ENCODE peak calls at places on chromosomes 16 and 17, in six cellular contexts. One of them, this sample, is unnamed. For H3K4me1, the result is how much of the 10 kb centered on the place peaks cover.

GRCh38 chr16:29320274-29320999 is 86.1 kb downstream of the NPIPB11 start:
- DNase-seq in breast epithelium: no peak
- DNase-seq in A549: no peak
- DNase-seq in ovary: no peak
- DNase-seq in esophagus squamous epithelium: no peak
- DNase-seq in transverse colon: no peak
- DNase-seq in this sample: no peak

GRCh38 chr16:74892574-74893461 is 92.1 kb downstream of the WDR59 start:
- DNase-seq in breast epithelium: no peak
- DNase-seq in A549: no peak
- DNase-seq in ovary: no peak
- DNase-seq in esophagus squamous epithelium: no peak
- DNase-seq in transverse colon: no peak
- DNase-seq in this sample: no peak

GRCh38 chr16:67148221-67148620 is 2.6 kb downstream of the B3GNT9 start:
- DNase-seq in breast epithelium: peak
- DNase-seq in A549: no peak
- DNase-seq in ovary: no peak
- DNase-seq in esophagus squamous epithelium: no peak
- DNase-seq in transverse colon: no peak
- DNase-seq in this sample: no peak

GRCh38 chr16:48101069-48101674 is 54.6 kb downstream of the ABCC12 start:
- DNase-seq in breast epithelium: no peak
- DNase-seq in A549: no peak
- DNase-seq in ovary: no peak
- DNase-seq in esophagus squamous epithelium: no peak
- DNase-seq in transverse colon: no peak
- DNase-seq in this sample: no peak

GRCh38 chr17:81334419-81334896 is 39.4 kb upstream of the SLC38A10 start:
- DNase-seq in breast epithelium: no peak
- DNase-seq in A549: no peak
- DNase-seq in ovary: no peak
- DNase-seq in esophagus squamous epithelium: no peak
- DNase-seq in transverse colon: no peak
- DNase-seq in this sample: peak

GRCh38 chr16:9357829-9358228 is 266.4 kb downstream of the HAPSTR1 start:
- DNase-seq in breast epithelium: no peak
- DNase-seq in A549: no peak
- DNase-seq in ovary: no peak
- DNase-seq in esophagus squamous epithelium: no peak
- DNase-seq in transverse colon: no peak
- DNase-seq in this sample: no peak

GRCh38 chr17:63434951-63435571 is 11.0 kb downstream of the CYB561 start:
- DNase-seq in breast epithelium: peak
- DNase-seq in A549: peak
- DNase-seq in ovary: no peak
- DNase-seq in esophagus squamous epithelium: no peak
- DNase-seq in transverse colon: peak
- DNase-seq in this sample: no peak

GRCh38 chr17:73566905-73567782 is 77.1 kb downstream of the SDK2 start:
- DNase-seq in breast epithelium: no peak
- DNase-seq in A549: no peak
- DNase-seq in ovary: no peak
- DNase-seq in esophagus squamous epithelium: no peak
- DNase-seq in transverse colon: no peak
- DNase-seq in this sample: no peak

GRCh38 chr16:19595043-19595767 is 39.7 kb downstream of the VPS35L start:
- DNase-seq in breast epithelium: no peak
- DNase-seq in A549: peak
- DNase-seq in ovary: peak
- DNase-seq in esophagus squamous epithelium: no peak
- DNase-seq in transverse colon: no peak
- DNase-seq in this sample: no peak

GRCh38 chr16:67770371-67770991 is 35.9 kb downstream of the RANBP10 start:
- DNase-seq in breast epithelium: no peak
- DNase-seq in A549: no peak
- DNase-seq in ovary: no peak
- DNase-seq in esophagus squamous epithelium: no peak
- DNase-seq in transverse colon: no peak
- DNase-seq in this sample: no peak

GRCh38 chr16:46949216-46949892 is 24.1 kb downstream of the DNAJA2 start:
- DNase-seq in breast epithelium: no peak
- DNase-seq in A549: no peak
- DNase-seq in ovary: no peak
- DNase-seq in esophagus squamous epithelium: no peak
- DNase-seq in transverse colon: no peak
- DNase-seq in this sample: no peak

GRCh38 chr17:60464343-60464742 is 42.1 kb downstream of the CHCT1 start:
- DNase-seq in breast epithelium: no peak
- DNase-seq in A549: no peak
- DNase-seq in ovary: no peak
- DNase-seq in esophagus squamous epithelium: no peak
- DNase-seq in transverse colon: no peak
- DNase-seq in this sample: no peak

GRCh38 chr17:79242873-79243602 is 168.4 kb downstream of the ENGASE start:
- DNase-seq in breast epithelium: no peak
- DNase-seq in A549: no peak
- DNase-seq in ovary: no peak
- DNase-seq in esophagus squamous epithelium: no peak
- DNase-seq in transverse colon: no peak
- DNase-seq in this sample: no peak

GRCh38 chr16:28623172-28623711 is 13.4 kb upstream of the SULT1A1 start:
- DNase-seq in breast epithelium: peak
- DNase-seq in A549: peak
- DNase-seq in ovary: no peak
- DNase-seq in esophagus squamous epithelium: no peak
- DNase-seq in transverse colon: peak
- DNase-seq in this sample: no peak

GRCh38 chr17:72900542-72900941 is 191.9 kb downstream of the SLC39A11 start:
- DNase-seq in breast epithelium: no peak
- DNase-seq in A549: no peak
- DNase-seq in ovary: no peak
- DNase-seq in esophagus squamous epithelium: no peak
- DNase-seq in transverse colon: no peak
- DNase-seq in this sample: no peak

GRCh38 chr17:17545031-17545820 is 46.3 kb downstream of the PEMT start:
- DNase-seq in breast epithelium: no peak
- DNase-seq in A549: no peak
- DNase-seq in ovary: peak
- DNase-seq in esophagus squamous epithelium: no peak
- DNase-seq in transverse colon: no peak
- DNase-seq in this sample: no peak

GRCh38 chr17:66450008-66450856 is 147.8 kb downstream of the PRKCA start:
- DNase-seq in breast epithelium: no peak
- DNase-seq in A549: no peak
- DNase-seq in ovary: no peak
- DNase-seq in esophagus squamous epithelium: no peak
- DNase-seq in transverse colon: no peak
- DNase-seq in this sample: no peak

GRCh38 chr16:78665373-78665772 is 565.9 kb downstream of the WWOX start:
- DNase-seq in breast epithelium: no peak
- DNase-seq in A549: no peak
- DNase-seq in ovary: no peak
- DNase-seq in esophagus squamous epithelium: no peak
- DNase-seq in transverse colon: no peak
- DNase-seq in this sample: no peak

GRCh38 chr16:79093554-79093967 is 507.0 kb downstream of the MAF start:
- DNase-seq in breast epithelium: no peak
- DNase-seq in A549: no peak
- DNase-seq in ovary: no peak
- DNase-seq in esophagus squamous epithelium: no peak
- DNase-seq in transverse colon: peak
- DNase-seq in this sample: peak

GRCh38 chr17:79835953-79836951 is 3.0 kb downstream of the CBX4 start:
- DNase-seq in breast epithelium: peak
- DNase-seq in A549: peak
- DNase-seq in ovary: no peak
- DNase-seq in esophagus squamous epithelium: no peak
- DNase-seq in transverse colon: peak
- DNase-seq in this sample: no peak

GRCh38 chr17:42404326-42405055 is 16.2 kb upstream of the STAT3 start:
- DNase-seq in breast epithelium: no peak
- DNase-seq in A549: no peak
- DNase-seq in ovary: no peak
- DNase-seq in esophagus squamous epithelium: no peak
- DNase-seq in transverse colon: no peak
- DNase-seq in this sample: no peak

GRCh38 chr17:79544142-79544914 is 66.5 kb downstream of the RBFOX3 start:
- DNase-seq in breast epithelium: no peak
- DNase-seq in A549: no peak
- DNase-seq in ovary: no peak
- DNase-seq in esophagus squamous epithelium: no peak
- DNase-seq in transverse colon: no peak
- DNase-seq in this sample: no peak

GRCh38 chr17:2693561-2694380 is 17.8 kb downstream of the CLUH start:
- DNase-seq in breast epithelium: peak
- DNase-seq in A549: no peak
- DNase-seq in ovary: no peak
- DNase-seq in esophagus squamous epithelium: no peak
- DNase-seq in transverse colon: peak
- DNase-seq in this sample: no peak

GRCh38 chr17:78527345-78527744 is 49.9 kb downstream of the DNAH17 start:
- DNase-seq in breast epithelium: no peak
- DNase-seq in A549: no peak
- DNase-seq in ovary: no peak
- DNase-seq in esophagus squamous epithelium: no peak
- DNase-seq in transverse colon: no peak
- DNase-seq in this sample: no peak

GRCh38 chr16:88310796-88311605 is 71.8 kb upstream of the ZNF469 start:
- DNase-seq in breast epithelium: no peak
- DNase-seq in A549: no peak
- DNase-seq in ovary: no peak
- DNase-seq in esophagus squamous epithelium: no peak
- DNase-seq in transverse colon: no peak
- DNase-seq in this sample: no peak

GRCh38 chr17:39002991-39003715 is 36.0 kb upstream of the FBXO47 start:
- DNase-seq in breast epithelium: peak
- DNase-seq in A549: no peak
- DNase-seq in ovary: no peak
- DNase-seq in esophagus squamous epithelium: no peak
- DNase-seq in transverse colon: peak
- DNase-seq in this sample: peak

GRCh38 chr17:78844301-78845005 is 3.8 kb upstream of the USP36 start:
- DNase-seq in breast epithelium: no peak
- DNase-seq in A549: no peak
- DNase-seq in ovary: no peak
- DNase-seq in esophagus squamous epithelium: no peak
- DNase-seq in transverse colon: no peak
- DNase-seq in this sample: no peak

GRCh38 chr17:50918933-50919296 is 52.8 kb upstream of the TOB1 start:
- DNase-seq in breast epithelium: no peak
- DNase-seq in A549: no peak
- DNase-seq in ovary: no peak
- DNase-seq in esophagus squamous epithelium: no peak
- DNase-seq in transverse colon: peak
- DNase-seq in this sample: no peak

GRCh38 chr16:11401161-11402050 is 56.1 kb downstream of the RMI2 start:
- DNase-seq in breast epithelium: no peak
- DNase-seq in A549: no peak
- DNase-seq in ovary: peak
- DNase-seq in esophagus squamous epithelium: no peak
- DNase-seq in transverse colon: no peak
- DNase-seq in this sample: peak

GRCh38 chr17:40487371-40488020 is 13.9 kb downstream of the TNS4 start:
- DNase-seq in breast epithelium: no peak
- DNase-seq in A549: no peak
- DNase-seq in ovary: no peak
- DNase-seq in esophagus squamous epithelium: no peak
- DNase-seq in transverse colon: no peak
- DNase-seq in this sample: peak
- H3K4me1 ChIP-seq in breast epithelium: under half
- H3K4me1 ChIP-seq in A549: half or more
- H3K4me1 ChIP-seq in ovary: under half
- H3K4me1 ChIP-seq in esophagus squamous epithelium: under half
- H3K4me1 ChIP-seq in transverse colon: half or more
- H3K4me1 ChIP-seq in this sample: under half

GRCh38 chr17:34961093-34961911 is at the start of the genes CCT6B and ZNF830:
- DNase-seq in breast epithelium: peak
- DNase-seq in A549: peak
- DNase-seq in ovary: peak
- DNase-seq in esophagus squamous epithelium: peak
- DNase-seq in transverse colon: peak
- DNase-seq in this sample: peak
- TF ChIP-seq POLR2A in breast epithelium: peak
- TF ChIP-seq POLR2A in A549: peak
- TF ChIP-seq POLR2A in ovary: peak
- TF ChIP-seq POLR2A in esophagus squamous epithelium: peak
- TF ChIP-seq POLR2A in transverse colon: peak
- TF ChIP-seq POLR2A in this sample: peak

DNA sequence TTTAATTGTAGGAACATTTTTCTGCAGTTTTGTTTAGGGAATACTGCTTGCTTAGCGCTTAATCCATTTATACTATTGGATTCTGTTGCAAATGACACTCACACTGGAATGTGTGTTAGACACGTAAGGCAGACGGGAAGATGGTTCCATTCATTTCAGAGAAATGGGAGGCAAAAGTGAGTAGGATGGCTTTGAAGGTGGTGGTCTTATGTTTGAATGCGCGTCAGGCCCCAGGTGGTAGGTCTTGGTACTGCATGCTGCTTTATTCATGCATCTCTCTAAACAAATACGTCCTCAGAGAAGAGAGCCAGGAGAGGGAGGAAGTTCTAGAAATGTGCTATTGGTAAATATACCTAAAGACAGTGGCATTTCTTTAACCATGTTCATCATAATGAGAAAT is 997.6 kb upstream of the RBFOX1 start:
- DNase-seq in breast epithelium: no peak
- DNase-seq in A549: peak
- DNase-seq in ovary: no peak
- DNase-seq in esophagus squamous epithelium: no peak
- DNase-seq in transverse colon: no peak
- DNase-seq in this sample: no peak
- TF ChIP-seq CTCF in breast epithelium: no peak
- TF ChIP-seq CTCF in A549: no peak
- TF ChIP-seq CTCF in ovary: no peak
- TF ChIP-seq CTCF in esophagus squamous epithelium: no peak
- TF ChIP-seq CTCF in transverse colon: peak
- TF ChIP-seq CTCF in this sample: no peak

GRCh38 chr16:50201784-50202183 is 48.7 kb downstream of the TENT4B start:
- DNase-seq in breast epithelium: no peak
- DNase-seq in A549: no peak
- DNase-seq in ovary: no peak
- DNase-seq in esophagus squamous epithelium: no peak
- DNase-seq in transverse colon: no peak
- DNase-seq in this sample: no peak
- H3K4me1 ChIP-seq in breast epithelium: under half
- H3K4me1 ChIP-seq in A549: half or more
- H3K4me1 ChIP-seq in ovary: under half
- H3K4me1 ChIP-seq in esophagus squamous epithelium: under half
- H3K4me1 ChIP-seq in transverse colon: half or more
- H3K4me1 ChIP-seq in this sample: under half

GRCh38 chr16:425082-425718 is at the start of gene RAB11FIP3:
- DNase-seq in breast epithelium: no peak
- DNase-seq in A549: peak
- DNase-seq in ovary: peak
- DNase-seq in esophagus squamous epithelium: no peak
- DNase-seq in transverse colon: peak
- DNase-seq in this sample: peak
- TF ChIP-seq POLR2A in breast epithelium: peak
- TF ChIP-seq POLR2A in A549: peak
- TF ChIP-seq POLR2A in ovary: peak
- TF ChIP-seq POLR2A in esophagus squamous epithelium: peak
- TF ChIP-seq POLR2A in transverse colon: peak
- TF ChIP-seq POLR2A in this sample: peak

GRCh38 chr17:27805520-27806146 is 5.3 kb upstream of the NOS2 start:
- DNase-seq in breast epithelium: peak
- DNase-seq in A549: peak
- DNase-seq in ovary: peak
- DNase-seq in esophagus squamous epithelium: peak
- DNase-seq in transverse colon: peak
- DNase-seq in this sample: peak
- TF ChIP-seq CTCF in breast epithelium: peak
- TF ChIP-seq CTCF in A549: peak
- TF ChIP-seq CTCF in ovary: peak
- TF ChIP-seq CTCF in esophagus squamous epithelium: peak
- TF ChIP-seq CTCF in transverse colon: peak
- TF ChIP-seq CTCF in this sample: peak